ENCODE peak calls at places on chromosome 5, in five cellular contexts. C, P, I, R and L are unnamed samples. For H3K4me1, the result is how much of the 10 kb centered on the place peaks cover.

GRCh38 chr5:40052812-40053211 is 626.9 kb upstream of the PTGER4 start:
- DNase-seq in C (no peak), I (peak), P (no peak), R (no peak), L (no peak)

GRCh38 chr5:130496215-130496614 is 592.0 kb downstream of the CHSY3 start:
- DNase-seq in C (no peak), I (no peak), P (no peak), R (no peak), L (no peak)

GRCh38 chr5:77558266-77558665 is 66.2 kb upstream of the WDR41 start:
- DNase-seq in R (peak), C (no peak), P (no peak), I (no peak), L (no peak)

GRCh38 chr5:115419794-115420585 is 123.5 kb upstream of the CCDC112 start:
- DNase-seq in R (no peak), P (no peak), I (peak), C (no peak), L (no peak)

GRCh38 chr5:148844433-148845279 is 18.2 kb downstream of the ADRB2 start:
- DNase-seq in R (no peak), I (no peak), C (no peak), P (no peak), L (no peak)

GRCh38 chr5:119285070-119285916 is 70.5 kb upstream of the TNFAIP8 start:
- DNase-seq in R (peak), P (no peak), C (no peak), I (no peak), L (no peak)

GRCh38 chr5:103472820-103473219 is 89.8 kb downstream of the NUDT12 start:
- DNase-seq in R (no peak), P (no peak), I (no peak), C (no peak), L (peak)

GRCh38 chr5:141637693-141638419 is 1.1 kb downstream of the RELL2 start:
- DNase-seq in P (peak), I (peak), R (peak), C (peak), L (no peak)

GRCh38 chr5:113575074-113575473 is 61.6 kb downstream of the YTHDC2 start:
- DNase-seq in R (no peak), I (no peak), C (no peak), P (no peak), L (no peak)

GRCh38 chr5:159463590-159464321 is 133.5 kb upstream of the IL12B start:
- DNase-seq in P (no peak), R (no peak), I (no peak), C (no peak), L (no peak)

DNA sequence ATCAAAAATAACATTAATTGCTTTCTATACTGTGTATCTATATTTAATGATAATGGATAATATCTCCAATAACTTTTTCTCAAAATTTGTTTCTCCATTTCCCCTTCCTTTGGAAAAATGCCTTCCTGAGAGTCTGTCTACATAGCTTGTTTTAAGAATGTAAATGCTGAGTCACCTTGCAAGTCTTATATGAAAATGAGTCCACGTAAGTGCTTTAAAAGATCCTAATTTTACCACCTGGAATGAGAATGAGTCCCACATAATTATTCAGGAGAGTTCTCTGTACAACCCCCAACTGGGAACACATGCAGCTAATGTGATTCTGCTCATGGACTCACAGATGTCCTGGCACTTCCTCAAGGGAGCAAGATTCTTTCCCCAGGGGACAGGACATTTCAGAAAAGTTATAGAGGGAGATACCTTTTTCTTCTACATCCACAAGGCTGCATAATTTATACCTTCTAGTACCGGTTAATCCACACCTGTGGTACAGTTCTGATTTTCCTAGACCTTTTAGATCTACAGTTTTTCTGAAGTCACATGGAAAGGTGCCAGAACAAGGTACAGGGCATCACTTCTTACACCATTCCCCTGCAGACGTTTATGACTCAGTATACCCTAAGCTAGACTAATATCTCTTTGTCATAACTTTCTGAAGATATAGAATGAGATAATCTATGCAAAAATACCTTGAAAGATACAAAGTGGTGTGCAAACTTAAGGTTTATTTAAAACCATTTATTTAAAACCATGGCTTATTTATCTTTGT is 314.1 kb downstream of the CETN3 start:
- DNase-seq in C (no peak), R (no peak), I (no peak), P (no peak), L (no peak)
- TF ChIP-seq CTCF in C (no peak), R (no peak), I (no peak), P (no peak), L (no peak)

GRCh38 chr5:132193165-132193694 is 34.4 kb downstream of the P4HA2 start:
- DNase-seq in P (no peak), C (no peak), I (no peak), R (no peak), L (no peak)
- H3K4me1 ChIP-seq in P (under half), C (under half), I (under half), R (under half), L (under half)

DNA sequence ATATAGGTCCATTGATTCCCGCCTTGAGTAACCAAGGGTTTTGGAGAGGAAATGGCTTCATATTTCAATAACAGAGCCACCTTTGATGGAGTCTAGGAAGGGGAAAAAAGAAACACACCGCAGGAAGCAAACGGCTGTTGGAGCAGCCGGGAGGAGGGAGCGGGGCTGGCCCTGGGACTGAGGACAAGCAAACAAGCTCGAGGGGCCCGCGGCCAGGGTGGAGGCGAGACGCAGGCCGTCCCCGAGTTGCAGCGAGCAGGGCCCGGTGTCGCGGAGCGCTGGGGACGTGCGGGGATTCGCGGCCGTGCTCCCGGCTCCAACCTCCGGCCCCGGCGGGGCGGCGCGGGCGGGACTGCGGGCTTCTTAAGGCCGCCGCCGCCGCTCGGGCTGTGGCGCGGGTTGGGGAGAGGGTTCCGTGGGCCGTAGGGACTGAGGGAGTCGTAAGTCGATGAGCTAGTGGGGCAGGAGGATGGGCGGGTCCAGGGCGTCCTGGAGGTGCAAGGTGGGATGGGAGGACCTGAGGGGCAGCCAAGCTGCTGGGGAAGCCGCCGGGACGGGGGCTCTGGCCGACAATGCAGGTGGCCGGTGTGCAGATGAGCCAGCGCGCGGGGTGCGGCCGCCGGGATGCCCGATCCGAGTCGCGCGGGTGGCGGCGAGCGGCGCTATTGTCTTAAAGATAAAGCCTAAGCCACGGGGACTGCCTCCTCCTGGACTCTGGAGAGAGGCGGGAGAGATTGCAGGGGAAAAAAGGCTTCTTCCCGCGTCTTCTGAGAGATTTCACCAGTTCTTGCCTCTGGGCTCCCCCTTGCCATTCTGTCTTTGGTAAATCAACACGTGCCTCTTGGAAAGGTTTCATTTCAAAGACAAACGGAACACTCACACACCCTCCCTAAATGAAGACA is 1.5 kb upstream of the HAPLN1 start:
- DNase-seq in R (peak), P (peak), C (no peak), I (peak), L (no peak)
- TF ChIP-seq POLR2A in R (no peak), P (no peak), C (no peak), I (no peak), L (no peak)

DNA sequence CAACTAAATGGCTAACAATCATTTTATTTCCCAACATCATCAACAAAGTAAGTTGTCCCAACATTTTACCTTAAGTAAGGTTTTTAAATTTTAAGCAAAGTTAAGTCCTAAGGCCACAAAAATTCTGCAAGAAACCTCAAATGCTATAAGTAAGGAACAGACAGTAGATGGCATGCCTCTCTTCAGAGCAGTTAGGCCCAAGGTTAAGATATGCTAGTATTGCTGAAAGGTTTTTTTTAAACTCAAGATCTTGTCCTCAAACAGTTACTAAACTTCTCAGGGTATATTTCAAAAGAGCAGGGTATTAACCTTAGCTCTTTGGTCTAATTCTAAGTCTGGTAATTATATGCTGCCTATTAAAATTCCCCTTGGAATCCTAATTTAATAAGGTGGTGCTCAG is 35.1 kb downstream of the PJA2 start:
- DNase-seq in P (no peak), R (no peak), I (no peak), C (no peak), L (no peak)
- TF ChIP-seq CTCF in P (no peak), R (no peak), I (no peak), C (no peak), L (no peak)

GRCh38 chr5:122941737-122942136 is 94.8 kb downstream of the PPIC start:
- DNase-seq in R (no peak), P (no peak), C (no peak), I (no peak), L (no peak)
- H3K4me1 ChIP-seq in R (under half), P (under half), C (under half), I (under half), L (under half)

GRCh38 chr5:62258654-62259053 is 47.4 kb upstream of the KIF2A start:
- DNase-seq in P (no peak), C (no peak), I (no peak), R (no peak), L (no peak)

GRCh38 chr5:62259699-62260220 is 46.2 kb upstream of the KIF2A start:
- DNase-seq in I (no peak), C (no peak), R (no peak), P (no peak), L (no peak)

GRCh38 chr5:62257018-62257367 is 49.0 kb upstream of the KIF2A start:
- DNase-seq in P (no peak), C (no peak), R (no peak), I (no peak), L (no peak)

GRCh38 chr5:62260510-62260909 is 45.5 kb upstream of the KIF2A start:
- DNase-seq in I (no peak), C (no peak), R (no peak), P (no peak), L (no peak)

GRCh38 chr5:62256161-62257017 is 49.6 kb upstream of the KIF2A start:
- DNase-seq in R (no peak), I (peak), C (no peak), P (no peak), L (no peak)
- TF ChIP-seq POLR2A in R (no peak), I (no peak), C (no peak), P (no peak), L (no peak)

DNA sequence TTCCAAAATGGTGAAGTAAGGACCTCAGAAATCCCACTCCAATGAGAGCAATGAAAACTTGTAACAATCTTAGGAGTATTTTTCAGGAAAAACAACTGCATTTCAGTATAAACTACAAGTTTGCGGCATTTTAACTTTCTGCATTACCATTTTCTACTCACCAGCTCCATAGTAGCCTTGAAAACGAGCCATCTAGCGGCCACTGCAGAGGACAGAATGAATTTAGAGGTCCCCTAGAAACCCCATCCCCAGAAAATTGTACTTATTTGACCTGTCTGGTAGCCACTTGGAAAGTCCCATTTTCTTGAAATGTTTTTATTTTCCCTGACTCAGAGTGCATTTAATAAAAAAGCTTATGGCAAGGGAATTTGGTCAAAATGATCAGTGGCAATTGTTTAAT is 205.4 kb upstream of the ITGA1 start:
- DNase-seq in P (no peak), R (no peak), C (no peak), I (no peak), L (no peak)
- TF ChIP-seq CTCF in P (no peak), R (no peak), C (no peak), I (peak), L (no peak)

GRCh38 chr5:112154940-112155686 is 264.0 kb downstream of the EPB41L4A start:
- DNase-seq in R (no peak), P (no peak), I (no peak), C (no peak), L (no peak)
- H3K4me1 ChIP-seq in R (under half), P (under half), I (under half), C (under half), L (under half)